ENCODE peak calls at places on chromosomes 7 and 10, in nine cellular contexts. X is kidney epithelial cell, F is thyroid gland, E is fibroblast of lung, T is psoas muscle, B is Panc1, Y is heart right ventricle, M is HL-60, O is transverse colon. G is an unnamed sample.
A peak's percentile ranks its signal among the peaks of the same experiment; 100 is the strongest.

GRCh38 chr7:19397917-19398316 is 252.7 kb upstream of the FERD3L start:
- DNase-seq in X (no peak), B (no peak), M (peak; percentile 1), T (no peak), O (no peak), F (no peak), Y (no peak), E (peak; percentile 63), G (no peak)

GRCh38 chr10:79381804-79382221 is 34.5 kb downstream of the PPIF start:
- DNase-seq in E (peak; percentile 82), T (peak; percentile 84), F (peak; percentile 15), B (no peak), O (peak; percentile 71), Y (peak; percentile 62), X (peak; percentile 5), M (no peak), G (no peak)

GRCh38 chr10:971150-971542 is 17.1 kb upstream of the GTPBP4 start:
- DNase-seq in X (no peak), T (no peak), E (peak; percentile 52), Y (no peak), B (no peak), O (no peak), F (no peak), M (peak; percentile 18), G (no peak)

GRCh38 chr10:109961181-109962001 is 38.1 kb upstream of the XPNPEP1 start:
- DNase-seq in O (no peak), X (no peak), M (no peak), Y (no peak), B (no peak), F (peak; percentile 29), T (no peak), E (peak; percentile 55), G (peak; percentile 80)

GRCh38 chr10:114876602-114877300 is 55.2 kb downstream of the FHIP2A start:
- DNase-seq in E (peak; percentile 55), F (peak; percentile 51), T (peak; percentile 72), O (peak; percentile 62), B (no peak), X (no peak), Y (peak; percentile 54), M (peak; percentile 80), G (peak; percentile 52)

GRCh38 chr10:94762393-94762792 is at the start of gene CYP2C19:
- DNase-seq in M (no peak), F (no peak), E (no peak), T (no peak), Y (no peak), O (no peak), B (no peak), X (no peak), G (no peak)

GRCh38 chr10:71214641-71215160 is 2.3 kb downstream of the UNC5B start:
- DNase-seq in F (no peak), O (no peak), X (no peak), E (no peak), Y (no peak), T (no peak), B (no peak), M (no peak), G (no peak)

GRCh38 chr7:157228864-157229422 is 90.2 kb downstream of the UBE3C start:
- DNase-seq in F (no peak), X (no peak), O (no peak), B (no peak), M (peak; percentile 20), Y (no peak), T (no peak), E (peak; percentile 40), G (peak; percentile 20)

GRCh38 chr7:128167791-128168666 is 73.0 kb upstream of the LEP start:
- DNase-seq in X (no peak), E (no peak), O (no peak), F (no peak), Y (no peak), T (no peak), M (no peak), B (no peak), G (no peak)

GRCh38 chr7:128164955-128165670 is 76.0 kb upstream of the LEP start:
- DNase-seq in B (no peak), F (no peak), Y (no peak), E (no peak), M (no peak), O (no peak), T (no peak), X (no peak), G (no peak)

GRCh38 chr7:128167316-128167691 is 73.8 kb upstream of the LEP start:
- DNase-seq in Y (no peak), M (peak; percentile 39), E (peak; percentile 72), F (peak; percentile 8), X (peak; percentile 60), B (no peak), T (no peak), O (peak; percentile 11), G (peak; percentile 54)

GRCh38 chr7:128165927-128166420 is 75.1 kb upstream of the LEP start:
- DNase-seq in Y (no peak), O (no peak), T (no peak), F (no peak), E (no peak), X (no peak), B (no peak), M (no peak), G (no peak)

DNA sequence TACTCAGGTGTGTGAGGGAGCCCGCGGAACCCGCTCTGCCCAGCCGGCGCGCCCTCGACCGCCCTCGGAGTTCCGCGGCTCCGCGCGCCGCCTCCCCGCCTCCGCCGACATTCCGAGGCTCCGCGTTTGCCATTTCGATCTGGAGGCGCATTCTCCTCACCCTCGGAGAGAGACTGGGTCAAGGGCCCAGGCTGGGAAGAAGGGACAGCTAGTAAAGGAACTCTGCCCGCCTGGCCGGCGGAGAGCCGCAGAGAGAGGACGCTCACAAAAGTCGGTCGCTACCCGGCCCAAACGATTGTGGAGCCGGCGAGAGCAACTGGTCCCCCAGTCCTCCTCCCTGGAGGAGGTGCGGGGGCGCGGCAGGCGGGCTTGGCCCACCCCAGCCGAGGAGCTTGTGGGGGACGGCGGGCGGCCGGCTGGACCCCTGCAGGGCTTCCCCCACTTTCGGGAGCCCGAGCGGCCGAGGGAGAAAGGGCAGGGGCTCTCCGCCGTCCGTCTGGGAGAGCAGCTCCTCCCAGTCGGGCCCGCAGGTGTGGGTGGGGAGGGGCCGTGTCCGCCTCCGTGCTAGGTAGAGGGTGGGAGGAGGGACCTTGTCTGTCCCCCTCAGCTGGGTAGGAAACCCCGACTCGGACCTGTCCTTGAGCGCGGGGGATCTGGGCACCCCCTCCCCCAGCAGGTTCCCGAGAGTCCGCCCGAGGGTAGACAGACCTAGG is 74.3 kb upstream of the LEP start:
- DNase-seq in B (no peak), O (no peak), M (no peak), T (no peak), F (peak; percentile 10), Y (no peak), X (no peak), E (no peak), G (no peak)
- H3K27me3 ChIP-seq in B (peaks cover 15% of the 10 kb centered on the region), O (peaks cover 94% of the 10 kb centered on the region), M (peaks cover 41% of the 10 kb centered on the region), T (peaks cover 93% of the 10 kb centered on the region), F (peaks cover 21% of the 10 kb centered on the region), Y (peaks cover 15% of the 10 kb centered on the region), X (peaks cover 56% of the 10 kb centered on the region), E (peaks cover 60% of the 10 kb centered on the region), G (peaks cover 20% of the 10 kb centered on the region)

DNA sequence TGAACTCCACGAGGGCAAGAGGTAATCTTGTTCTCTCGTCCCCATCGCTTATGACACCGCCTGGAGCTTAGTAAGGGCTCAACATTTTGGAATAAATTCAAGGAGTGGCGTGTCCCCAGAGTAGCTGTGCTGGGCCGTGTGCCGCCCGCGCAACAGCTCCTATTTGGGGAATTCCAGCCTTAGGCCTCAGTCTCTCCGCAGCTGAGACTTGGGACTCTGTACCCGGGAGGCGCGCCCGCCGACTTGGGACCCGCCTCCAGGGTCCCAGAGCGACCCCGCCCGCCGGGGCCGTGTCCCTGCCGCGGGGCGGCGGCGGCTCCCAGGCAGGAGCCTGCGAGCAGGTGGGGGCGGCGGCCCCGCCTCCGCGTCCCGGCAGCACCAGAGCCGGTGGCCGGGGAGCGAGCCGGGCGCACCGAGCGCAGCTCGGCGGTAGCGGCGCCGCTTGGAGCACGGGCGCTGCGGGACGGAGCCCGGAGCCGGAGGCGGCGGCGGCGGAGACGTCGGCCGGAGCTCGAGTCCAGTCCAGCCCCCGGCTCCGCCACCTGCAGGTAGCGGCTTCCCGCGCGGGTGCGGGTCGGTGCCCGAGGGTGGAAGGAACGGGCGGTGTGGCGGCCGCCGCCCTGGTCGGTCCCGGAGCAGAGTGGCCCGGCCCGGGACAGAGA is at the start of gene WIPF3:
- DNase-seq in O (peak; percentile 52), F (peak; percentile 53), B (no peak), X (no peak), T (peak; percentile 66), M (no peak), Y (peak; percentile 44), E (no peak), G (no peak)
- H3K4me3 ChIP-seq in O (peak within 1 kb of the TSS; percentile 12), F (peak within 1 kb of the TSS; percentile 38), B (peak within 1 kb of the TSS; percentile 45), X (peak within 1 kb of the TSS; percentile 41), T (peak within 1 kb of the TSS; percentile 80), M (peak within 1 kb of the TSS; percentile 9), Y (peak within 1 kb of the TSS; percentile 67), E (no peak within 1 kb of the TSS), G (peak within 1 kb of the TSS; percentile 22)

GRCh38 chr10:35778344-35778743 is 136.2 kb upstream of the FZD8 start:
- DNase-seq in F (no peak), O (no peak), T (no peak), Y (no peak), E (no peak), M (peak; percentile 17), B (no peak), X (no peak), G (no peak)

GRCh38 chr10:35780970-35781642 is 139.0 kb upstream of the FZD8 start:
- DNase-seq in E (no peak), B (no peak), F (no peak), M (no peak), Y (no peak), O (no peak), T (no peak), X (no peak), G (peak; percentile 49)

GRCh38 chr10:35783305-35783838 is 141.3 kb upstream of the FZD8 start:
- DNase-seq in O (no peak), B (no peak), T (no peak), X (peak; percentile 81), Y (no peak), E (no peak), F (no peak), M (no peak), G (peak; percentile 93)

GRCh38 chr10:35784751-35785150 is 142.7 kb upstream of the FZD8 start:
- DNase-seq in Y (no peak), X (no peak), F (no peak), O (no peak), T (no peak), M (no peak), E (no peak), B (no peak), G (no peak)

DNA sequence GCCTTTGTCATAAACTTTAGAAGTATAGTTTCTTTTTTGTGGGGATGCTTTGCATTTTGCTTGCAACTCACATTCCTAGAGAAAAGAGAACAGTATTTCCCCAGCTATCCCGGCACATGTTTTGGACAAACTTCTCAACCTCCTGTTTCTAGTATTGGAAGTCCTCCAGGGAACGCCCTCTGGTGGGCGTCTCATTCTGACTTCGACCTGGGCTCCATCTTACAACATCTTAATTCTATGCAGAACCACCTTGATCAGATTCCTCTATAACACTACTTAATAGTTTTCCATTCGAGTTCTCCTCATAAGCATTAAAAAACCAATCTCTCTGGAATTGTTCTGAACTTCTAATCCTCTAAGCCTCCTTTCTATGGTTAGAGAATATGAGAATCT is 139.5 kb upstream of the FZD8 start:
- DNase-seq in T (no peak), F (peak; percentile 11), Y (no peak), B (no peak), X (no peak), O (peak; percentile 17), E (no peak), M (no peak), G (peak; percentile 29)
- TF ChIP-seq CTCF in T (no peak), F (no peak), Y (peak; percentile 21), B (peak; percentile 19), X (peak; percentile 35), O (no peak), E (peak; percentile 2), M (no peak), G (peak; percentile 6)

GRCh38 chr10:112852308-112852707 is 97.7 kb upstream of the TCF7L2 start:
- DNase-seq in B (no peak), T (no peak), F (peak; percentile 12), O (peak; percentile 16), E (no peak), M (peak; percentile 64), X (no peak), Y (no peak), G (no peak)
- H3K27me3 ChIP-seq in B (no peaks in the 10 kb centered on the region), T (no peaks in the 10 kb centered on the region), F (no peaks in the 10 kb centered on the region), O (no peaks in the 10 kb centered on the region), E (no peaks in the 10 kb centered on the region), M (no peaks in the 10 kb centered on the region), X (no peaks in the 10 kb centered on the region), Y (no peaks in the 10 kb centered on the region), G (no peaks in the 10 kb centered on the region)

G was measured in bronchial epithelial cell.